ENCODE peak calls at places on chromosomes 6 and 20, in six cellular contexts. X, N, U, F, H and C are unnamed samples.

GRCh38 chr6:46893648-46894047 is 28.1 kb downstream of the ADGRF5 start:
- DNase-seq in X (no peak), N (no peak), U (no peak), F (no peak), H (no peak), C (no peak)

GRCh38 chr6:74626288-74626687 is 579.6 kb downstream of the COL12A1 start:
- DNase-seq in X (no peak), N (no peak), U (no peak), F (no peak), H (no peak), C (no peak)

GRCh38 chr6:124962617-124963415 is 579 bp downstream of the RNF217 start:
- DNase-seq in X (peak), N (peak), U (peak), F (peak), H (no peak), C (peak)

GRCh38 chr6:17638212-17638611 is 38.1 kb downstream of the FAM8A1 start:
- DNase-seq in X (no peak), N (no peak), U (no peak), F (no peak), H (no peak), C (no peak)

GRCh38 chr20:48538856-48539255 is 288.9 kb downstream of the PREX1 start:
- DNase-seq in X (no peak), N (no peak), U (no peak), F (no peak), H (no peak), C (no peak)

GRCh38 chr20:49578436-49578835 is 10.5 kb upstream of the PTGIS start:
- DNase-seq in X (no peak), N (no peak), U (no peak), F (no peak), H (no peak), C (no peak)

GRCh38 chr20:52105045-52105572 is 86.5 kb downstream of the ZFP64 start:
- DNase-seq in X (peak), N (no peak), U (peak), F (no peak), H (no peak), C (no peak)

GRCh38 chr6:158770948-158771347 is 48.2 kb downstream of the EZR start:
- DNase-seq in X (no peak), N (no peak), U (no peak), F (no peak), H (no peak), C (no peak)

GRCh38 chr6:33744895-33745546 is 1.7 kb downstream of the IP6K3 start:
- DNase-seq in X (no peak), N (no peak), U (no peak), F (peak), H (no peak), C (no peak)

GRCh38 chr6:85408039-85408438 is 41.8 kb upstream of the NT5E start:
- DNase-seq in X (no peak), N (no peak), U (no peak), F (no peak), H (no peak), C (no peak)

GRCh38 chr20:49742948-49743347 is 29.3 kb upstream of the B4GALT5 start:
- DNase-seq in X (no peak), N (no peak), U (no peak), F (no peak), H (no peak), C (no peak)

GRCh38 chr6:3868544-3868943 is 19.4 kb downstream of the FAM50B start:
- DNase-seq in X (no peak), N (no peak), U (no peak), F (no peak), H (peak), C (no peak)

GRCh38 chr20:50111120-50111828 is 1.7 kb downstream of the UBE2V1 start:
- DNase-seq in X (peak), N (no peak), U (peak), F (no peak), H (no peak), C (peak)

GRCh38 chr20:50357783-50358161 is 152.4 kb upstream of the PTPN1 start:
- DNase-seq in X (no peak), N (no peak), U (no peak), F (no peak), H (no peak), C (no peak)

GRCh38 chr20:36173451-36173933 is 19.0 kb downstream of the EPB41L1 start:
- DNase-seq in X (no peak), N (no peak), U (peak), F (no peak), H (no peak), C (no peak)

GRCh38 chr20:25453035-25453810 is 45.8 kb downstream of the GINS1 start:
- DNase-seq in X (no peak), N (no peak), U (no peak), F (no peak), H (no peak), C (no peak)

GRCh38 chr20:17419459-17419858 is 111.7 kb downstream of the BFSP1 start:
- DNase-seq in X (no peak), N (no peak), U (no peak), F (no peak), H (no peak), C (no peak)

GRCh38 chr6:84426002-84426705 is 198.7 kb upstream of the CEP162 start:
- DNase-seq in X (no peak), N (no peak), U (no peak), F (no peak), H (no peak), C (no peak)

GRCh38 chr20:17648306-17648646 is 33.8 kb downstream of the RRBP1 start:
- DNase-seq in X (no peak), N (no peak), U (no peak), F (no peak), H (no peak), C (no peak)

GRCh38 chr6:27205375-27206278 is 41.9 kb upstream of the PRSS16 start:
- DNase-seq in X (peak), N (no peak), U (peak), F (no peak), H (no peak), C (peak)

GRCh38 chr6:136158971-136159370 is 91.1 kb downstream of the MTFR2 start:
- DNase-seq in X (no peak), N (no peak), U (no peak), F (no peak), H (no peak), C (no peak)

GRCh38 chr6:113829702-113830058 is 27.5 kb upstream of the MARCKS start:
- DNase-seq in X (no peak), N (no peak), U (no peak), F (peak), H (no peak), C (no peak)

GRCh38 chr20:9407805-9408421 is 106.5 kb upstream of the LAMP5 start:
- DNase-seq in X (peak), N (peak), U (peak), F (peak), H (peak), C (peak)

GRCh38 chr6:137403855-137404254 is 90.3 kb downstream of the OLIG3 start:
- DNase-seq in X (no peak), N (no peak), U (no peak), F (no peak), H (no peak), C (no peak)

GRCh38 chr6:53926505-53926904 is 131.7 kb downstream of the LRRC1 start:
- DNase-seq in X (no peak), N (no peak), U (no peak), F (no peak), H (no peak), C (no peak)

GRCh38 chr20:46705378-46705729 is 4.1 kb upstream of the SLC2A10 start:
- DNase-seq in X (no peak), N (peak), U (no peak), F (no peak), H (no peak), C (no peak)

GRCh38 chr6:124577734-124578281 is 384.4 kb upstream of the RNF217 start:
- DNase-seq in X (no peak), N (no peak), U (no peak), F (no peak), H (no peak), C (no peak)

GRCh38 chr20:1565461-1565860 is 8.0 kb upstream of the SIRPD start:
- DNase-seq in X (no peak), N (no peak), U (no peak), F (no peak), H (no peak), C (no peak)

GRCh38 chr6:29887819-29888581 is 54.3 kb upstream of the HLA-A start:
- DNase-seq in X (peak), N (peak), U (peak), F (peak), H (no peak), C (peak)

GRCh38 chr20:8021541-8022269 is 2.1 kb upstream of the TMX4 start:
- DNase-seq in X (no peak), N (no peak), U (no peak), F (no peak), H (no peak), C (no peak)

GRCh38 chr6:46876126-46876525 is 45.6 kb downstream of the ADGRF5 start:
- DNase-seq in X (no peak), N (no peak), U (no peak), F (no peak), H (peak), C (no peak)

GRCh38 chr20:51978081-51978501 is 175.8 kb upstream of the SALL4 start:
- DNase-seq in X (no peak), N (no peak), U (no peak), F (no peak), H (no peak), C (no peak)

GRCh38 chr6:22668307-22668706 is 98.9 kb downstream of the HDGFL1 start:
- DNase-seq in X (no peak), N (no peak), U (no peak), F (no peak), H (no peak), C (no peak)

GRCh38 chr20:35698298-35699126 is 640 bp downstream of the NFS1 start:
- DNase-seq in X (peak), N (no peak), U (no peak), F (no peak), H (no peak), C (no peak)

GRCh38 chr6:90328004-90328403 is 31.4 kb upstream of the BACH2 start:
- DNase-seq in X (no peak), N (no peak), U (no peak), F (no peak), H (peak), C (no peak)

GRCh38 chr6:9316831-9317230 is 881.5 kb upstream of the SLC35B3 start:
- DNase-seq in X (no peak), N (no peak), U (no peak), F (no peak), H (no peak), C (no peak)

GRCh38 chr6:122789078-122789861 is at the start of gene SMPDL3A:
- DNase-seq in X (peak), N (peak), U (peak), F (peak), H (peak), C (peak)

GRCh38 chr20:49400410-49400809 is 82.1 kb downstream of the KCNB1 start:
- DNase-seq in X (no peak), N (peak), U (no peak), F (peak), H (peak), C (no peak)

GRCh38 chr20:3226093-3226492 is 12.9 kb downstream of the SLC4A11 start:
- DNase-seq in X (no peak), N (no peak), U (no peak), F (no peak), H (no peak), C (no peak)